ENCODE peak calls at places on chromosome 10, in seven cellular contexts. B is transverse colon, D is HCT116, L is IMR-90, U is gastrocnemius medialis, V is ovary, O is body of pancreas. P is an unnamed sample.
A peak's percentile ranks its signal among the peaks of the same experiment; 100 is the strongest.

GRCh38 chr10:14904316-14904732 is 25.7 kb downstream of the SUV39H2 start:
- DNase-seq in B (no peak), D (peak; percentile 7), L (peak; percentile 35), U (no peak), V (no peak), O (peak; percentile 28), P (no peak)

GRCh38 chr10:118452098-118452497 is 110.0 kb upstream of the FAM204A start:
- DNase-seq in B (no peak), D (no peak), L (no peak), U (no peak), V (no peak), O (no peak), P (no peak)

GRCh38 chr10:122911889-122912484 is 1.6 kb downstream of the FAM24A start:
- DNase-seq in B (peak; percentile 24), D (no peak), L (peak; percentile 52), U (no peak), V (no peak), O (peak; percentile 65), P (no peak)

GRCh38 chr10:60123668-60124067 is 217.3 kb upstream of the CCDC6 start:
- DNase-seq in B (no peak), D (no peak), L (peak; percentile 2), U (no peak), V (no peak), O (no peak), P (no peak)

GRCh38 chr10:5395168-5395567 is 9.5 kb downstream of the TUBAL3 start:
- DNase-seq in B (no peak), D (no peak), L (no peak), U (no peak), V (no peak), O (no peak), P (no peak)

GRCh38 chr10:128047337-128047736 is 78.9 kb downstream of the MKI67 start:
- DNase-seq in B (peak; percentile 92), D (peak; percentile 88), L (no peak), U (peak; percentile 30), V (no peak), O (peak; percentile 34), P (peak; percentile 61)

GRCh38 chr10:90738885-90739284 is 119.0 kb downstream of the HTR7 start:
- DNase-seq in B (no peak), D (no peak), L (peak; percentile 8), U (no peak), V (no peak), O (no peak), P (no peak)

GRCh38 chr10:15719062-15719898 is 442 bp downstream of the ITGA8 start:
- DNase-seq in B (peak; percentile 27), D (no peak), L (no peak), U (no peak), V (peak; percentile 42), O (no peak), P (no peak)

GRCh38 chr10:30247704-30248103 is 101.4 kb downstream of the MTPAP start:
- DNase-seq in B (no peak), D (no peak), L (no peak), U (no peak), V (no peak), O (no peak), P (no peak)

GRCh38 chr10:118307237-118307636 is 34.9 kb downstream of the FAM204A start:
- DNase-seq in B (no peak), D (no peak), L (no peak), U (no peak), V (no peak), O (no peak), P (no peak)

GRCh38 chr10:99172130-99172738 is 63.4 kb downstream of the HPSE2 start:
- DNase-seq in B (peak; percentile 34), D (peak; percentile 51), L (peak; percentile 51), U (no peak), V (no peak), O (peak; percentile 64), P (no peak)

GRCh38 chr10:97582169-97582568 is 2.0 kb upstream of the HOGA1 start:
- DNase-seq in B (no peak), D (no peak), L (no peak), U (no peak), V (no peak), O (no peak), P (no peak)

GRCh38 chr10:43220971-43221418 is 45.9 kb downstream of the RASGEF1A start:
- DNase-seq in B (peak; percentile 5), D (no peak), L (no peak), U (no peak), V (no peak), O (no peak), P (no peak)

DNA sequence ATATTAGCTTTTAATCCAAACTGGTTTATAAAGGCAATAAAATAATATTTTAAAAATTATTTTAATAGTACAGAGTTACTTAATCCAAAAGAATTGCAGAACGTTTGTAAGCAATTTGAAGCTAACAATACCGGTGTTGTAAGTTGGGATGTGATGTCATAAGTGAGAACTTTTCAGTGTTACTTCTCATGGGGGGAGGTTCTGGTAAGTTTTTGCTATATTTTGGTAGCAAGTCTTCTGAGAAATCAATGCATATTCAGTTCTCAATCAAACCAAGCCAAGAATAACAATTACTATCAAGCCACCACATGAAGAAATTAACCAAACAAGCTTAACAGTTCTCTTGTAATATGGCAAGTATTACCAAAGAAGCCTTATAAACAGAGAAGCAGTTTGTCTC is 147.1 kb upstream of the ASAH2 start:
- DNase-seq in B (no peak), D (no peak), L (peak; percentile 39), U (no peak), V (no peak), O (no peak), P (no peak)
- H3K27ac ChIP-seq in B (no peak overlapping the region), D (no peak overlapping the region), L (no peak overlapping the region), U (no peak overlapping the region), V (no peak overlapping the region), O (no peak overlapping the region), P (no peak overlapping the region)

DNA sequence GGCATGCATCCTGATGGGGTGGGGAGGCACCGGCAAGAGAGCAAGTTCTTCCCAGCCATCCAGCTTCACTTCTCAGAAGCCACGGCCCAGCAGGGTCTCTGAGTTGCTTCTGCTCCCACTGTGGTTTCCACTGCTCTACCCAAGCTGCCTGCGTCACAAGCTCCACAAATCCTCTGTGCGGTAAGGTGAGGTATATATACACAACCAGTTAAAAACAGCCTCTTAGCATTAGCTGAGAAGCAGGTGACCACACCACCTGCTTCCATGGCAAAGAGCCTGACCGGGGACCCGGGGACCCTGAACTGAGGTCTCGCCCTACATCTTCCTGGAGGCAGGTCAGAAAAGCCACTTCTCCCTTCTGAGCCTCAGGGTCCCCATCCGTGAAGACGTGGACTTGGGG is 46.9 kb upstream of the NPFFR1 start:
- DNase-seq in B (no peak), D (no peak), L (no peak), U (no peak), V (no peak), O (no peak), P (no peak)
- TF ChIP-seq POLR2A in B (no peak), D (no peak), L (no peak), U (no peak), V (no peak), O (no peak), P (no peak)

GRCh38 chr10:18230794-18231193 is 90.6 kb downstream of the CACNB2 start:
- DNase-seq in B (no peak), D (no peak), L (peak; percentile 72), U (no peak), V (no peak), O (no peak), P (no peak)

GRCh38 chr10:18229839-18230238 is 89.6 kb downstream of the CACNB2 start:
- DNase-seq in B (no peak), D (no peak), L (peak; percentile 68), U (no peak), V (no peak), O (no peak), P (no peak)

GRCh38 chr10:18233775-18234174 is 93.6 kb downstream of the CACNB2 start:
- DNase-seq in B (peak; percentile 23), D (no peak), L (no peak), U (no peak), V (peak; percentile 55), O (peak; percentile 49), P (no peak)

GRCh38 chr10:18235477-18235876 is 95.3 kb downstream of the CACNB2 start:
- DNase-seq in B (no peak), D (no peak), L (no peak), U (no peak), V (no peak), O (no peak), P (no peak)

GRCh38 chr10:18231480-18231879 is 91.3 kb downstream of the CACNB2 start:
- DNase-seq in B (no peak), D (no peak), L (no peak), U (no peak), V (no peak), O (no peak), P (no peak)
- H3K4me1 ChIP-seq in B (no peaks in the 10 kb centered on the region), D (no peaks in the 10 kb centered on the region), L (no peaks in the 10 kb centered on the region), U (no peaks in the 10 kb centered on the region), V (peaks cover 12% of the 10 kb centered on the region), O (peaks cover 6% of the 10 kb centered on the region), P (peaks cover under 1% of the 10 kb centered on the region)

DNA sequence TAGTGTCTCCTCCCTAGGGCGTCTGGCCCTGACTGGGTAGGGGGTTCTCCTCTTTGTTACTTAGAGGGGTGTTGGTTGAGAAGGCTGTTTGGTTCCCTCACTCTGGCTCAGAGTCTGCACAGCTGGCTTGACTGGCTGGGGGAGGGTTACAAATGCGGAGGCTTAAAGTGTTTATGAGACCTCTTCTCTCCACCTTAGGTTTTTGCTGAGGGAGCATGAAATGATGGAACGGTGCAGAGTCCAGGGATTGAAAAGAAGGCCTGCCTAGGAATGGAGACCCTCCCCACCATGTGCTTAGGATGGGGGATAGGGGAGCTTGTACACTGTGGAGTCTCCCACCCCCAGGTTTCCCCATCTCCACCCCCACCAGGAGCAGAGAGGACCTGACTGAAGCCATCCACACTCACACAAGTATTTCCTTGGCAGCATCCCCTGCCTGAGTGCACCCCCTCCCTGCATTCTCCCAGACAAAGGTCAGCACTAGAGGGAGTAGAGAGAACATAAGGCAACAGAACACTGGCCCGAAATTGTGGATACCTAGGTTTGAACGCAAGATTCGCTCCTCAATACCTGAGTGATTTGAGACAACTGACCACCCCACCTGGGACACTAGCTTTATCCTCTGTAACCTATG is 1.7 kb upstream of the LDB1 start:
- DNase-seq in B (peak; percentile 45), D (no peak), L (peak; percentile 69), U (no peak), V (peak; percentile 77), O (no peak), P (no peak)
- H3K27ac ChIP-seq in B (peak overlapping the region; percentile 99), D (no peak overlapping the region), L (peak overlapping the region; percentile 91), U (peak overlapping the region; percentile 99), V (peak overlapping the region; percentile 96), O (peak overlapping the region; percentile 92), P (peak overlapping the region; percentile 99)

DNA sequence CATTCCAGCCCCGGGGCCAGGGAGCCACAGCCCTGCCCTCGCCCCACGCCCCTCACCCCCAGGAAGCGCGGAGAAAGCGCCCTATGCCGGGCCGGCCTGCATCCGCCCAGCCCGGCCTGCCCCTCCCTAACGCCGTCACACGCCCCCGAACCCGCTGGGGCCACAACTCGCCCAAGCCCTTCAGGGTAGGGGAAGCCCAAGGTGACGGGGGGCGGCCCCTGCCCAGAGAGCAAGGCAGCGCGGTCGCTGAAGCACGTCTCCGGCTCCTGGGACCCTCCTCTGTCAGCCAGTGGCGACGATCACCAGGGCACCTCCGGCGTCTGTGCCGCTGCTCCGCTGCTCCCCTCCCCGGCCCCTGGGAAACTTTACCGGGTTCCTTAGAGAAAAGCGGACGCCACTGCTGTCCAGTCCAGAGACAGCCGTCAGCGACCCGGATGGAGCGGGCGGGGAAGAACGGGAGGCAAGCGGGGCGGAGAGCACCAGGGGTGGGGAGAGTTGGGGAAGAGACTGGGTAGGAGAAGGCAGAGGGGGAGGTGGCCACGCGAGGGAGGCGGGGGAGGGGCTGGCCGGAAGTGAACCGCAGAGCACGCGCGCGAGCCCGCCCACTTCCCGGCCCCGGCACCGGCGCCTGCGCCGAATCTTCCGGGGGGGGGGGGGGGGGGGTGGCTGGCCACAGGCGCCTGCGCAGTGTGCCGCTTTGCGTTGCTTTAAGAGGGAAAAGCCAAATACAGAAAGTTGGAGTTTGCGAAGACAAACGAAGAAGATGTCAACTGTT is at the start of gene HERC4:
- DNase-seq in B (peak; percentile 96), D (peak; percentile 79), L (peak; percentile 92), U (peak; percentile 94), V (peak; percentile 96), O (peak; percentile 96), P (peak; percentile 69)
- TF ChIP-seq POLR2A in B (peak; percentile 91), D (no peak), L (peak; percentile 92), U (peak; percentile 90), V (peak; percentile 79), O (peak; percentile 87), P (peak; percentile 85)